ENCODE peak calls at places on chromosomes 7 and 10, in four cellular contexts. One of them, this sample, is unnamed.

GRCh38 chr7:49911906-49912305 is 138.5 kb downstream of the VWC2 start:
- DNase-seq in uterus: no peak
- DNase-seq in stomach: no peak
- DNase-seq in body of pancreas: no peak
- DNase-seq in this sample: no peak

GRCh38 chr10:18829259-18829658 is 170.0 kb downstream of the ARL5B start:
- DNase-seq in uterus: no peak
- DNase-seq in stomach: no peak
- DNase-seq in body of pancreas: no peak
- DNase-seq in this sample: no peak

GRCh38 chr7:101058355-101058754 is 26.9 kb upstream of the TRIM56 start:
- DNase-seq in body of pancreas: peak
- DNase-seq in uterus: peak
- DNase-seq in stomach: peak
- DNase-seq in this sample: peak

GRCh38 chr7:128247640-128248194 is 6.6 kb downstream of the LEP start:
- DNase-seq in uterus: no peak
- DNase-seq in body of pancreas: no peak
- DNase-seq in stomach: no peak
- DNase-seq in this sample: peak

GRCh38 chr10:113126506-113127192 is 176.6 kb downstream of the TCF7L2 start:
- DNase-seq in uterus: peak
- DNase-seq in stomach: peak
- DNase-seq in body of pancreas: peak
- DNase-seq in this sample: peak

GRCh38 chr10:72275351-72276012 is 1.8 kb downstream of the DDIT4 start:
- DNase-seq in body of pancreas: peak
- DNase-seq in uterus: no peak
- DNase-seq in stomach: no peak
- DNase-seq in this sample: peak

GRCh38 chr7:142626420-142627035 is 122.7 kb upstream of the PRSS1 start:
- DNase-seq in body of pancreas: peak
- DNase-seq in uterus: no peak
- DNase-seq in stomach: peak
- DNase-seq in this sample: peak

GRCh38 chr7:92359801-92360200 is 87.5 kb upstream of the GATAD1 start:
- DNase-seq in body of pancreas: no peak
- DNase-seq in stomach: no peak
- DNase-seq in uterus: no peak
- DNase-seq in this sample: no peak

GRCh38 chr7:133846203-133846945 is 280.8 kb upstream of the LRGUK start:
- DNase-seq in body of pancreas: no peak
- DNase-seq in uterus: no peak
- DNase-seq in stomach: no peak
- DNase-seq in this sample: no peak

GRCh38 chr10:124535731-124536495 is 74.3 kb downstream of the LHPP start:
- DNase-seq in stomach: no peak
- DNase-seq in uterus: no peak
- DNase-seq in body of pancreas: no peak
- DNase-seq in this sample: no peak

GRCh38 chr7:35333265-35333664 is 79.4 kb upstream of the TBX20 start:
- DNase-seq in body of pancreas: no peak
- DNase-seq in stomach: no peak
- DNase-seq in uterus: no peak
- DNase-seq in this sample: no peak

GRCh38 chr7:32158751-32159360 is 88.6 kb upstream of the PDE1C start:
- DNase-seq in body of pancreas: no peak
- DNase-seq in uterus: no peak
- DNase-seq in stomach: no peak
- DNase-seq in this sample: no peak

GRCh38 chr7:152370297-152370696 is 65.5 kb downstream of the KMT2C start:
- DNase-seq in uterus: no peak
- DNase-seq in body of pancreas: no peak
- DNase-seq in stomach: no peak
- DNase-seq in this sample: no peak

GRCh38 chr7:121371367-121371766 is 24.7 kb downstream of the FAM3C start:
- DNase-seq in body of pancreas: no peak
- DNase-seq in uterus: no peak
- DNase-seq in stomach: no peak
- DNase-seq in this sample: no peak

GRCh38 chr7:20350518-20350951 is 19.8 kb downstream of the ITGB8 start:
- DNase-seq in stomach: no peak
- DNase-seq in body of pancreas: no peak
- DNase-seq in uterus: peak
- DNase-seq in this sample: no peak

GRCh38 chr10:74585231-74586087 is 240.9 kb upstream of the KAT6B start:
- DNase-seq in body of pancreas: peak
- DNase-seq in stomach: no peak
- DNase-seq in uterus: no peak
- DNase-seq in this sample: no peak

GRCh38 chr7:158350166-158350900 is 237.3 kb downstream of the PTPRN2 start:
- DNase-seq in stomach: no peak
- DNase-seq in uterus: no peak
- DNase-seq in body of pancreas: no peak
- DNase-seq in this sample: no peak

GRCh38 chr10:86368987-86369386 is 2.4 kb upstream of the GRID1 start:
- DNase-seq in uterus: no peak
- DNase-seq in stomach: no peak
- DNase-seq in body of pancreas: no peak
- DNase-seq in this sample: no peak

GRCh38 chr7:8261711-8262695 is at the start of gene ICA1:
- DNase-seq in uterus: peak
- DNase-seq in body of pancreas: peak
- DNase-seq in stomach: peak
- DNase-seq in this sample: peak

DNA sequence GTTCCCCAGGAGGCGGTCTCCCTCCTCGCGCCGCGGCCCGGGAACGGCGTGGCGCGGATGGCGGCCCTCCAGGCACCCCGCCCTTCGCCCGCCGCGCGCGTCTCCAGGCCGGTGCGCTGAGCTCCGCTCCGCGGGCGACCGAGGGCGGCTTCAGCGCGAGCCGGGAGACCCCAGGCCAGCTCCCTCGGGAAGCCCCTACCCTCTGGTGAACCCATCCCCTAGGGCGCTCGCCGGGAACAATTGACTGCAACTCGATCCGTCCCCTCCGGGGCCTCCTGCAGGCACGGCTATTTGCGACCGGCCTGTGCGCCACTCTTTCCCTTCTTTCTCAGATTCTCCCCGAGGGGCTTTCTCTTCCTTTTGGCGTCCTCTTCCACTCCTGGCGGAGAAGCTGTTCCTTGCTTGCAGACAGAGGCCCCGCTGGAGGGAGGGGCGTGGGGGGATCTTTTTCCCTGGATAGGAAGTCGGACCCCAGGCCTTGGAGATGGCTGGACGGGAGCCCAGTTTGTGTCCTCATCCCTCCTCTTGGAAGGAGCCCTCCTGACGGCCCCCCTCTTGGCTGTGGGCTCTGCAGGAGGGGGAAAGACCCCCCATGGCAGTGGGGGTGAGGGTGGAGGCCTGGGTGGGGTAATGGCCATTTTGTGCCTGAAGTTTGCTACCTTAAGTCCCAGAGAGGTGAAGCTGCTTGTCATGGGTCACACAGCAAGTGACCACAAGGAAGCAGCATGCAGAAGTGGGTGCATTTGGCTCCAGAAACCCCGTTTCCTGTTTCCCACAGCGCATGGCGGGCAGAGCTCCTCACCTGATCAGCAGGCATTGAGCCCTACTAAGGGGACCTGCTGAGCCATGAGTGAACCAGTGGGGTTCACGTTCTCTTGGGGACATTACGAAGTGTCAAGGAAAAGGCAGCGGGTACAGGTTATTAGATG is 171.2 kb upstream of the TNRC18 start:
- DNase-seq in uterus: no peak
- DNase-seq in stomach: no peak
- DNase-seq in body of pancreas: no peak
- DNase-seq in this sample: peak
- TF ChIP-seq POLR2A in uterus: no peak
- TF ChIP-seq POLR2A in stomach: no peak
- TF ChIP-seq POLR2A in body of pancreas: no peak
- TF ChIP-seq POLR2A in this sample: no peak

GRCh38 chr10:11284291-11285085 is 266.8 kb downstream of the CELF2 start:
- DNase-seq in stomach: no peak
- DNase-seq in body of pancreas: no peak
- DNase-seq in uterus: no peak
- DNase-seq in this sample: no peak
- TF ChIP-seq POLR2A in stomach: no peak
- TF ChIP-seq POLR2A in body of pancreas: no peak
- TF ChIP-seq POLR2A in uterus: no peak
- TF ChIP-seq POLR2A in this sample: no peak

GRCh38 chr7:591856-592628 is 72.4 kb upstream of the PDGFA start:
- DNase-seq in uterus: no peak
- DNase-seq in body of pancreas: no peak
- DNase-seq in stomach: no peak
- DNase-seq in this sample: no peak
- TF ChIP-seq POLR2A in uterus: no peak
- TF ChIP-seq POLR2A in body of pancreas: no peak
- TF ChIP-seq POLR2A in stomach: no peak
- TF ChIP-seq POLR2A in this sample: no peak

DNA sequence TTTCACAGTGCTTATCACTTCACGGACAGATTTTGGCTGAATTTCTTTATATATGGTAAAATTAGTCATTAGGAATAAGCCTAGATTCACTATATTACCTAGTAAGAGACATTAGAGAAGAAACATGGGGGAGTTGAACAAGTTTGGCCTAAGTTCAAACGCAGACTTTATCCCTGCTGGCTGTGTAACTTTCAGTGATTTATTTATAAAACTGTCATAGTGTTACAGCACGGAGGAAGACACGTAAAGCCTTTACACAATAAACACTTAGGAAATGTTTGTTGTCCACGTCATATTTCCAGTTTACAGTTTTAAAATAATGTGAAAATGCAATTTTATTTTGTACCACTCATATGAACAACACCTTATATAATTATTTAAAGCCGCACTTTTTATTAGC is 661.5 kb downstream of the MAGI2 start:
- DNase-seq in stomach: no peak
- DNase-seq in uterus: no peak
- DNase-seq in body of pancreas: no peak
- DNase-seq in this sample: no peak
- TF ChIP-seq POLR2A in stomach: no peak
- TF ChIP-seq POLR2A in uterus: no peak
- TF ChIP-seq POLR2A in body of pancreas: no peak
- TF ChIP-seq POLR2A in this sample: no peak

GRCh38 chr7:64793106-64793755 is 997 bp upstream of the ZNF138 start:
- DNase-seq in uterus: no peak
- DNase-seq in body of pancreas: no peak
- DNase-seq in stomach: no peak
- DNase-seq in this sample: peak

GRCh38 chr7:64795176-64795575 is 948 bp downstream of the ZNF138 start:
- DNase-seq in uterus: no peak
- DNase-seq in stomach: no peak
- DNase-seq in body of pancreas: no peak
- DNase-seq in this sample: no peak

DNA sequence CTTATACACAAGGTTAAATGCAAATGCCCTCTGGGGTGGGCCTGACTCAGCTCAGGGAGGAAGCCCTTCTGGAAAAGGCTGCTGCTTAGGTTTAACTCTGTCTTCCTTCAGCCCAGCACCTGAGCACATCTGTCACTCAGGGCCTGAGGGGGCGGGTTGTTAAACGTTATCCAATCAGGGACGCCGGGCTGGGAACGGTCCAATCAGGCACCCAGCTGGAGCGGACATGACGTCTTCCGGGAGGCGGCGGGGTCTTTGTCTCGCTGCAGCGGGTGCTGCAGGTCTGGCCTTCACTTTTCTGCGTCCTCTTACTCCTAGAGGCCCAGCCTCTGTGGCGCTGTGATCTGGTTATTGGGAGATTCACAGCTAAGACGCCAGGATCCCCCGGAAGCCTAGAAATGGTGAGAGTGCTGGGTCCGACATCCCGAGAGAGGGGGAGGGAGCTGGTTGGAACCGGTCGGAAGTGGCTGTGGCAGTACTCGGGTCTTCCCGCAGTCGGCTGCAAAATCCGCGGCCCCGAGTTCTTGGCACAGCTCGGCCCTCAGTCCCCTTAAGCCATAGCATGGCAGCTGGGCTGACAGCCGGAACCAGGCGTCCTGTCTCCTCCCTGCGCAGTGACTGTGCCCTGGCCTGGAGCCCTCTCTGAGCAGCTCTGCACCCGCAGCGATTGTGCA is at the start of gene ZNF138:
- DNase-seq in body of pancreas: peak
- DNase-seq in stomach: peak
- DNase-seq in uterus: peak
- DNase-seq in this sample: peak
- TF ChIP-seq POLR2A in body of pancreas: peak
- TF ChIP-seq POLR2A in stomach: no peak
- TF ChIP-seq POLR2A in uterus: peak
- TF ChIP-seq POLR2A in this sample: peak

GRCh38 chr7:10571759-10572158 is 401.9 kb upstream of the PHF14 start:
- DNase-seq in body of pancreas: no peak
- DNase-seq in stomach: no peak
- DNase-seq in uterus: no peak
- DNase-seq in this sample: peak
- TF ChIP-seq POLR2A in body of pancreas: no peak
- TF ChIP-seq POLR2A in stomach: no peak
- TF ChIP-seq POLR2A in uterus: no peak
- TF ChIP-seq POLR2A in this sample: no peak

GRCh38 chr7:27098493-27099223 is 2.9 kb upstream of the HOXA1 start:
- DNase-seq in body of pancreas: no peak
- DNase-seq in uterus: peak
- DNase-seq in stomach: no peak
- DNase-seq in this sample: no peak
- TF ChIP-seq POLR2A in body of pancreas: no peak
- TF ChIP-seq POLR2A in uterus: peak
- TF ChIP-seq POLR2A in stomach: no peak
- TF ChIP-seq POLR2A in this sample: no peak

DNA sequence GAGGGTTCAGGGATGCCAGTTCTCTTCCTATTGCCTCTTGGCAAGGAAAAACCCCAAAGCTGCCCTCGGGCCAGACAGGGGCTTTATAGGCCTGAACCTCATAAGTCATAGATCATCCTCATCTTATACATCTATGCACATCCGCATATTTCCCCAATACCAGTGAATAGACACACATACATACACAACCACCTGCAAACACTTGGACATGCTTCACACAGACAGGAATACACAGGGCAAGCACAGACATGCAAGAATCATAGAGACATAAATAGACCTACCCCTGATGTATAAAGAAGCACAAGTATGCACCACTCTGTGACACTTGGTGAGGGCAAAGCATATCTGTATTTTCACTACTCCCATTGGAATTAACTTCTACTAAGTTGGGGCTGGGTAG is 30.7 kb downstream of the MBL2 start:
- DNase-seq in uterus: no peak
- DNase-seq in stomach: no peak
- DNase-seq in body of pancreas: no peak
- DNase-seq in this sample: no peak
- TF ChIP-seq POLR2A in uterus: no peak
- TF ChIP-seq POLR2A in stomach: no peak
- TF ChIP-seq POLR2A in body of pancreas: no peak
- TF ChIP-seq POLR2A in this sample: no peak

GRCh38 chr7:94391716-94392390 is 2.8 kb upstream of the COL1A2 start:
- DNase-seq in uterus: peak
- DNase-seq in body of pancreas: no peak
- DNase-seq in stomach: no peak
- DNase-seq in this sample: no peak
- TF ChIP-seq POLR2A in uterus: no peak
- TF ChIP-seq POLR2A in body of pancreas: no peak
- TF ChIP-seq POLR2A in stomach: no peak
- TF ChIP-seq POLR2A in this sample: no peak